ENCODE peak calls at places on chromosomes 1 and 21, in nine cellular contexts. X is neural progenitor cell, N is tibial nerve, R is NCI-H1105 treated with DMSO at 0.1 percent for 48 hours, M is T-helper 1 cell, Y is activated gamma-delta T cell treated with Interleukin-2 at 50 U/mL for 16 hours, B is H4, O is A172, Q is T-cell. S is an unnamed sample.

GRCh38 chr1:80531182-80531581 is 1269.6 kb upstream of the ADGRL2 start:
- DNase-seq in X (no peak), N (no peak), R (no peak), M (no peak), Y (no peak), B (peak), O (peak), Q (no peak), S (no peak)

GRCh38 chr1:18761948-18762905 is 97.2 kb downstream of the TAS1R2 start:
- DNase-seq in X (no peak), N (no peak), R (no peak), M (no peak), Y (no peak), B (no peak), O (peak), Q (no peak), S (no peak)

GRCh38 chr1:34037109-34037508 is 127.9 kb downstream of the CSMD2 start:
- DNase-seq in X (peak), N (no peak), R (no peak), M (no peak), Y (no peak), B (no peak), O (no peak), Q (no peak), S (no peak)

GRCh38 chr1:173451981-173452380 is 25.2 kb upstream of the PRDX6 start:
- DNase-seq in X (no peak), N (no peak), R (peak), M (no peak), Y (no peak), B (no peak), O (no peak), Q (no peak), S (no peak)

GRCh38 chr1:217425528-217425927 is 205.4 kb downstream of the GPATCH2 start:
- DNase-seq in X (peak), N (no peak), R (no peak), M (no peak), Y (no peak), B (no peak), O (no peak), Q (no peak), S (no peak)

GRCh38 chr1:16199157-16199501 is 13.3 kb downstream of the ARHGEF19 start:
- DNase-seq in X (no peak), N (no peak), R (no peak), M (no peak), Y (no peak), B (no peak), O (no peak), Q (no peak), S (no peak)

GRCh38 chr1:94002046-94002787 is 93.0 kb upstream of the GCLM start:
- DNase-seq in X (no peak), N (no peak), R (no peak), M (no peak), Y (no peak), B (no peak), O (no peak), Q (no peak), S (no peak)

GRCh38 chr1:33634143-33634542 is 161.7 kb downstream of the ZSCAN20 start:
- DNase-seq in X (no peak), N (no peak), R (no peak), M (no peak), Y (no peak), B (no peak), O (no peak), Q (no peak), S (no peak)

GRCh38 chr1:150420560-150421265 is 56.8 kb downstream of the RPRD2 start:
- DNase-seq in X (no peak), N (no peak), R (peak), M (no peak), Y (no peak), B (no peak), O (peak), Q (no peak), S (no peak)

GRCh38 chr1:230174041-230174440 is 107.0 kb downstream of the GALNT2 start:
- DNase-seq in X (no peak), N (no peak), R (no peak), M (no peak), Y (no peak), B (no peak), O (no peak), Q (no peak), S (no peak)

GRCh38 chr1:10663668-10664035 is 132.8 kb downstream of the CASZ1 start:
- DNase-seq in X (peak), N (no peak), R (no peak), M (no peak), Y (no peak), B (no peak), O (no peak), Q (no peak), S (no peak)

GRCh38 chr1:223609961-223610360 is 55.5 kb downstream of the CAPN8 start:
- DNase-seq in X (no peak), N (no peak), R (peak), M (no peak), Y (no peak), B (no peak), O (no peak), Q (no peak), S (no peak)

GRCh38 chr21:39055167-39055767 is 128.0 kb downstream of the PSMG1 start:
- DNase-seq in X (no peak), N (no peak), R (no peak), M (no peak), Y (no peak), B (no peak), O (no peak), Q (no peak), S (no peak)

GRCh38 chr1:20234761-20235540 is 48.6 kb upstream of the PLA2G2C start:
- DNase-seq in X (no peak), N (no peak), R (no peak), M (no peak), Y (no peak), B (no peak), O (no peak), Q (no peak), S (no peak)

GRCh38 chr1:60963167-60963909 is 119.0 kb upstream of the NFIA start:
- DNase-seq in X (no peak), N (no peak), R (no peak), M (no peak), Y (no peak), B (no peak), O (no peak), Q (no peak), S (no peak)

GRCh38 chr21:15893902-15894301 is 164.1 kb downstream of the USP25 start:
- DNase-seq in X (no peak), N (no peak), R (no peak), M (no peak), Y (no peak), B (no peak), O (no peak), Q (no peak), S (no peak)

GRCh38 chr21:38818336-38818723 is 12.6 kb downstream of the ETS2 start:
- DNase-seq in X (no peak), N (no peak), R (no peak), M (no peak), Y (no peak), B (no peak), O (no peak), Q (no peak), S (no peak)

GRCh38 chr1:36322085-36322785 is 1.2 kb downstream of the EVA1B start:
- DNase-seq in X (peak), N (no peak), R (peak), M (no peak), Y (no peak), B (no peak), O (no peak), Q (no peak), S (no peak)

GRCh38 chr1:5768014-5768413 is 224.2 kb downstream of the NPHP4 start:
- DNase-seq in X (peak), N (no peak), R (peak), M (no peak), Y (no peak), B (no peak), O (no peak), Q (no peak), S (no peak)

GRCh38 chr1:238293075-238293474 is 402.4 kb upstream of the ZP4 start:
- DNase-seq in X (no peak), N (no peak), R (no peak), M (no peak), Y (no peak), B (no peak), O (no peak), Q (no peak), S (no peak)

GRCh38 chr1:168512864-168513595 is 30.8 kb downstream of the XCL2 start:
- DNase-seq in X (no peak), N (no peak), R (no peak), M (no peak), Y (peak), B (no peak), O (no peak), Q (no peak), S (no peak)

GRCh38 chr1:203268901-203269653 is 36.2 kb upstream of the BTG2 start:
- DNase-seq in X (peak), N (no peak), R (peak), M (peak), Y (peak), B (peak), O (peak), Q (no peak), S (no peak)

GRCh38 chr1:177209357-177209756 is 38.6 kb downstream of the BRINP2 start:
- DNase-seq in X (peak), N (peak), R (peak), M (no peak), Y (no peak), B (peak), O (peak), Q (no peak), S (peak)

GRCh38 chr1:180213401-180214177 is 16.5 kb upstream of the LHX4 start:
- DNase-seq in X (peak), N (no peak), R (no peak), M (peak), Y (peak), B (peak), O (peak), Q (peak), S (peak)

GRCh38 chr1:217333939-217334338 is 297.0 kb downstream of the GPATCH2 start:
- DNase-seq in X (peak), N (no peak), R (peak), M (no peak), Y (no peak), B (no peak), O (peak), Q (no peak), S (peak)

S was measured in MG63.